ENCODE peak calls at places on chromosomes 4 and X, in six cellular contexts. One of them, this sample, is unnamed.

GRCh38 chr4:110970642-110971041 is 347.8 kb upstream of the PITX2 start:
- ATAC-seq in GM12878: peak
- ATAC-seq in A549: peak
- ATAC-seq in upper lobe of left lung: no peak
- ATAC-seq in HepG2: peak
- ATAC-seq in K562: no peak
- ATAC-seq in this sample: no peak

GRCh38 chr4:147923854-147924253 is 192.0 kb downstream of the ARHGAP10 start:
- ATAC-seq in GM12878: peak
- ATAC-seq in A549: no peak
- ATAC-seq in upper lobe of left lung: no peak
- ATAC-seq in HepG2: no peak
- ATAC-seq in K562: no peak
- ATAC-seq in this sample: no peak

GRCh38 chr4:91243132-91243531 is 1060.6 kb upstream of the GRID2 start:
- ATAC-seq in GM12878: no peak
- ATAC-seq in A549: peak
- ATAC-seq in upper lobe of left lung: peak
- ATAC-seq in HepG2: no peak
- ATAC-seq in K562: no peak
- ATAC-seq in this sample: no peak

GRCh38 chr4:180828455-180829018 is 1414.7 kb upstream of the TENM3 start:
- ATAC-seq in GM12878: peak
- ATAC-seq in A549: no peak
- ATAC-seq in upper lobe of left lung: no peak
- ATAC-seq in HepG2: no peak
- ATAC-seq in K562: no peak
- ATAC-seq in this sample: no peak

GRCh38 chrX:119954374-119954773 is 10.8 kb upstream of the NKAP start:
- ATAC-seq in GM12878: no peak
- ATAC-seq in A549: no peak
- ATAC-seq in upper lobe of left lung: no peak
- ATAC-seq in HepG2: no peak
- ATAC-seq in K562: no peak
- ATAC-seq in this sample: no peak

GRCh38 chrX:153963546-153963945 is 8.1 kb downstream of the HCFC1 start:
- ATAC-seq in GM12878: no peak
- ATAC-seq in A549: no peak
- ATAC-seq in upper lobe of left lung: no peak
- ATAC-seq in HepG2: no peak
- ATAC-seq in K562: no peak
- ATAC-seq in this sample: no peak

GRCh38 chr4:126441173-126441810 is 1126.5 kb downstream of the FAT4 start:
- ATAC-seq in GM12878: no peak
- ATAC-seq in A549: no peak
- ATAC-seq in upper lobe of left lung: no peak
- ATAC-seq in HepG2: no peak
- ATAC-seq in K562: no peak
- ATAC-seq in this sample: peak

GRCh38 chr4:112848931-112849330 is 200.5 kb upstream of the ANK2 start:
- ATAC-seq in GM12878: no peak
- ATAC-seq in A549: no peak
- ATAC-seq in upper lobe of left lung: no peak
- ATAC-seq in HepG2: no peak
- ATAC-seq in K562: no peak
- ATAC-seq in this sample: no peak

GRCh38 chr4:87240341-87240740 is 19.9 kb upstream of the KLHL8 start:
- ATAC-seq in GM12878: no peak
- ATAC-seq in A549: peak
- ATAC-seq in upper lobe of left lung: no peak
- ATAC-seq in HepG2: no peak
- ATAC-seq in K562: no peak
- ATAC-seq in this sample: no peak

GRCh38 chrX:67781132-67781531 is 237.3 kb downstream of the AR start:
- ATAC-seq in GM12878: no peak
- ATAC-seq in A549: peak
- ATAC-seq in upper lobe of left lung: peak
- ATAC-seq in HepG2: no peak
- ATAC-seq in K562: peak
- ATAC-seq in this sample: peak

GRCh38 chrX:84501798-84502628 is at the start of gene HDX:
- ATAC-seq in GM12878: no peak
- ATAC-seq in A549: peak
- ATAC-seq in upper lobe of left lung: peak
- ATAC-seq in HepG2: peak
- ATAC-seq in K562: no peak
- ATAC-seq in this sample: peak

GRCh38 chrX:103628386-103629290 is at the start of gene TCEAL1:
- ATAC-seq in GM12878: peak
- ATAC-seq in A549: peak
- ATAC-seq in upper lobe of left lung: peak
- ATAC-seq in HepG2: peak
- ATAC-seq in K562: peak
- ATAC-seq in this sample: peak
- TF ChIP-seq EP300 in GM12878: no peak
- TF ChIP-seq EP300 in A549: no peak
- TF ChIP-seq EP300 in upper lobe of left lung: no peak
- TF ChIP-seq EP300 in HepG2: no peak
- TF ChIP-seq EP300 in K562: no peak
- TF ChIP-seq EP300 in this sample: no peak

DNA sequence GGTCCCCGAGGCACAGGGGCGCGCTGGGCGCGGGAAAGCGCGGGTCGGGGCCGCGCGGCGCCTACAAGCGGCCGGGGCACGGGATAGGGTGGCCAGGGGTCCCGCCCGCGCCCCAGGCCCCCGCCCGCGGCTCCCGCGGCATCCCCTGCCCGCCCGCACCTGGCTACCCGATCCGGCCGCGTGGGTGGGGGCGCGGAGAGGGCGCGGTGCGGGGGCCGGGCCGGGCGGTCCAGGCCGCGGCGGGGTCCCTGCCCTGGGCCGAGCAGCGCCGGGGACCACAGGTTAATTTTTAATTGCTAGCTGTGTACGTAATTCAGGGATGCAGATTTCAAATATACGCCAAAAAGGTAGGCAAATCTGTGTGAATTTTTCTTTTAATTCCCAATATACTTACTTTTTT is 44.3 kb upstream of the FAM47C start:
- ATAC-seq in GM12878: no peak
- ATAC-seq in A549: no peak
- ATAC-seq in upper lobe of left lung: no peak
- ATAC-seq in HepG2: no peak
- ATAC-seq in K562: no peak
- ATAC-seq in this sample: no peak
- H3K4me3 ChIP-seq in GM12878: no peak
- H3K4me3 ChIP-seq in A549: no peak
- H3K4me3 ChIP-seq in upper lobe of left lung: peak
- H3K4me3 ChIP-seq in HepG2: no peak
- H3K4me3 ChIP-seq in K562: no peak
- H3K4me3 ChIP-seq in this sample: no peak

DNA sequence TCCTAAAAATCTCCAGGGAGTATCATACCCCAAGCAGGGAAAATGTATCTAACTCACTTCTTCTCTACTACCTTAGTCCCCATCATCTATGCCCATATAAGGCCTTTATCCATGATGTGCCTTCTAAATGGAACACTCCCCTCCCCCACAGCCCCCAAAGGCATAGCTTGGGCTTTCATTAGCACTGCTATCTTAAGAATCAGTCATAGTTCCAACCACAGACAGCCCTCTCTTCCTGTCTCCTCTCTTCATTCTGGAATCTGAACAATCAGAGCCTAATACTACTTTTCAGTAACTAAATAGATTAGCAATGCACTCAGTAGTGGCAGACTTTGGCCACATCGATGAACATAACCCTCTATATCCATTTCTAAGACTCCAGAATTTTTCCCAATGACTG is 313.2 kb upstream of the DKK2 start:
- ATAC-seq in GM12878: no peak
- ATAC-seq in A549: no peak
- ATAC-seq in upper lobe of left lung: no peak
- ATAC-seq in HepG2: no peak
- ATAC-seq in K562: no peak
- ATAC-seq in this sample: no peak
- TF ChIP-seq EP300 in GM12878: no peak
- TF ChIP-seq EP300 in A549: no peak
- TF ChIP-seq EP300 in upper lobe of left lung: no peak
- TF ChIP-seq EP300 in HepG2: no peak
- TF ChIP-seq EP300 in K562: no peak
- TF ChIP-seq EP300 in this sample: no peak

DNA sequence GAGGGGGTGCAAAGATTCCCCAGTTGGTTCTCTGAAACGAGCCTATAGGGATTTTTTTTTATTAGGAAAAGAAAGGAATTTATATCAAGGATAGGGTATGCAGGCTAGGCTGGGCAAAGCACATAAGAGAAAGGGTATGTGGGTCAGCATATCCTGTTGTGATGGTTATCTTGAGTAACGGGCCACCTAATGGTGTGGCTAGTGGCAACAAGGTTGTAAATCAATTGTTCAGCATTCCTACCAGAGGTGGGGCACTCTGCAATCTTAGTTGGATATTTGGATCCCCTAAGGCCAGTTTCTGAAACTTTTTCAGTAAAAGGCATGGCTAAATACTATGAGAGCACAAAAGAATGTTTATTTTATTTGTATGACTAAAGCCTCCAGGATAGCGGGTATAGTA is 42.7 kb downstream of the DCAF12L1 start:
- ATAC-seq in GM12878: no peak
- ATAC-seq in A549: no peak
- ATAC-seq in upper lobe of left lung: no peak
- ATAC-seq in HepG2: no peak
- ATAC-seq in K562: no peak
- ATAC-seq in this sample: no peak
- H3K4me3 ChIP-seq in GM12878: no peak
- H3K4me3 ChIP-seq in A549: no peak
- H3K4me3 ChIP-seq in upper lobe of left lung: no peak
- H3K4me3 ChIP-seq in HepG2: no peak
- H3K4me3 ChIP-seq in K562: no peak
- H3K4me3 ChIP-seq in this sample: no peak

DNA sequence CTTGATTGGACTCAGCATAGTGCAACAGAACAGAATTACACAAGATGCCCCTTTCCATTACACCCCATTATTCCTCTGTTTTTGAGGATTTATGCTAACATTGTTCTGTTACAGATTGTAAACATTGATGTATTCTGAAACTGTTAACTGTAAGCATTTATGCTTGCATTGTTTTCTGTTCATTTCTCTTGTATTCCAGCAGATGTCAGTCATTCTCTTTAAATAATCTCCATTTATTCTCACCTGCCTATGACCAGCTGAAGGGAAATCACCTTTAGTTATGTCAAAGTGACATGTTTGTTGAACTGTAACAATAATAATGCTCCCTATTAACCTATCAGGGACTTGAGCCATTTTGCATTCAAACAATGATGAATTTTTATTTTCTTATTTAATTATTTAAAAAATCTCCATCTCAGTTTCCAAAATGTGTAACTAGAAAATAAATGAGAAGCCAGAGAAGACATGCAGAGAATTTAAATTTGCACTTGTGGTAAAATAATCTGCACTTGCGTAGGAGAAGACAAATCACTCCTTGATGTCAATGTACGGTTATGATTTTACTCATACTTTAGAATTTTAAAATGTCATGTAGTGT is 58.0 kb downstream of the SPCS3 start:
- ATAC-seq in GM12878: peak
- ATAC-seq in A549: peak
- ATAC-seq in upper lobe of left lung: no peak
- ATAC-seq in HepG2: peak
- ATAC-seq in K562: peak
- ATAC-seq in this sample: no peak
- TF ChIP-seq EP300 in GM12878: no peak
- TF ChIP-seq EP300 in A549: no peak
- TF ChIP-seq EP300 in upper lobe of left lung: no peak
- TF ChIP-seq EP300 in HepG2: no peak
- TF ChIP-seq EP300 in K562: no peak
- TF ChIP-seq EP300 in this sample: no peak

GRCh38 chr4:106240699-106241098 is 75.3 kb downstream of the TBCK start:
- ATAC-seq in GM12878: no peak
- ATAC-seq in A549: no peak
- ATAC-seq in upper lobe of left lung: no peak
- ATAC-seq in HepG2: no peak
- ATAC-seq in K562: no peak
- ATAC-seq in this sample: no peak

DNA sequence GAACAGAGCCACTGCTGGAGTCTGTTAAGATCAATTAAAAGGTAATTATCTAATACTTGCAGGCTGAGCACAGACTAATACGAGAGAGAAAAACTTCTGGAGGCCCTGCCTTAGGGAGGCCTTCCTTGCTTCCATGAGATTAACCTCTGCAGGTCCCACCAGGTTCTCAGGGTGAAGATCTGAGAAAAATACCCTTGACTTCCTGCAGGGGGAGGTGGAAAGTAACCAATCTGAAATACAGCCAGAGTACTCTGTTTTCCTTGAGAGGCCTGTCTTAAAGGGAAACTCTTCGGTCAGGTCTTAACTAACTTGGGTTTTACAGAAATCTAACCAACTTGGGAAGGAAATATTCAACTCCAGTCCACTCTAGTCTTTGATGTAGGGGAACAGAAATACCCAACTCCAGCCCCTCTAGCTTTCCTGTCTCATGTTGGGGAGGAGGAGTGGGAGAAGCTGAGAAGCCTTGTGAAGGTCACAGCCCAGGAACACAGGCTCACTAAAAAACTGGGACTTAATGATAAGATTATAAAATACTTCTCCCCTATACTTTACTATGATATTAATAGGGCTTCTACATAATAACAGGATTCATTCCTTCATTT is 77.1 kb downstream of the TBCK start:
- ATAC-seq in GM12878: peak
- ATAC-seq in A549: peak
- ATAC-seq in upper lobe of left lung: no peak
- ATAC-seq in HepG2: peak
- ATAC-seq in K562: peak
- ATAC-seq in this sample: no peak
- H3K4me3 ChIP-seq in GM12878: no peak
- H3K4me3 ChIP-seq in A549: no peak
- H3K4me3 ChIP-seq in upper lobe of left lung: no peak
- H3K4me3 ChIP-seq in HepG2: no peak
- H3K4me3 ChIP-seq in K562: no peak
- H3K4me3 ChIP-seq in this sample: no peak

GRCh38 chrX:129318375-129318774 is 204.9 kb downstream of the SMARCA1 start:
- ATAC-seq in GM12878: no peak
- ATAC-seq in A549: peak
- ATAC-seq in upper lobe of left lung: no peak
- ATAC-seq in HepG2: no peak
- ATAC-seq in K562: no peak
- ATAC-seq in this sample: no peak

DNA sequence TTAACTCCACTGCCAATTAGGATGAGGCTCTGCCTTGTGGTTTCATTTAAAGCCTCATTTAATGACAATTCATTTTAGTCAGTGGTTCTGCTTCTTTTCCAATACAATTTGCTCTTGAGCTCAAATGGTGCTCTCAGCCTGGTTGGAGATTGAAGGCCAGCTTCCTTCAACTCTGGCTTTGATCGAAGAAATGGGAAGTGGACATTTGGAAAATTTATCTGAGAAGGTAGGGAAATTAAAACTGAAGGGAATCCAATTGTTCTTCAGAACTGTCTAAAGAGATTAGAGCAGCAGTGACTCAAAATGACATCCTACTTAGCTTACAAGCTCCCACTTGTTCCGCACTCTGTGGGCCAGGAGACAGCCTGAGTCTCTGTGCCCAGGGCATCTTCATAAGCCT is 206.8 kb downstream of the SMARCA1 start:
- ATAC-seq in GM12878: no peak
- ATAC-seq in A549: no peak
- ATAC-seq in upper lobe of left lung: no peak
- ATAC-seq in HepG2: no peak
- ATAC-seq in K562: no peak
- ATAC-seq in this sample: no peak
- TF ChIP-seq EP300 in GM12878: no peak
- TF ChIP-seq EP300 in A549: no peak
- TF ChIP-seq EP300 in upper lobe of left lung: no peak
- TF ChIP-seq EP300 in HepG2: no peak
- TF ChIP-seq EP300 in K562: no peak
- TF ChIP-seq EP300 in this sample: no peak

This sample was measured in gastroesophageal sphincter.